ENCODE peak calls at places on chromosomes 12 and 14, in seven cellular contexts. One of them, this sample, is unnamed.

GRCh38 chr12:119410396-119410795 is 75.9 kb downstream of the CCDC60 start:
- DNase-seq in dorsolateral prefrontal cortex: no peak
- DNase-seq in GM10248: no peak
- DNase-seq in B cell: no peak
- DNase-seq in cardiac muscle cell: peak
- DNase-seq in tibial artery: no peak
- DNase-seq in PC-9: no peak
- DNase-seq in this sample: no peak

GRCh38 chr14:24233538-24233866 is 773 bp downstream of the GMPR2 start:
- DNase-seq in dorsolateral prefrontal cortex: no peak
- DNase-seq in GM10248: no peak
- DNase-seq in B cell: no peak
- DNase-seq in cardiac muscle cell: no peak
- DNase-seq in tibial artery: peak
- DNase-seq in PC-9: no peak
- DNase-seq in this sample: no peak

GRCh38 chr14:48429512-48429911 is 754.1 kb upstream of the MDGA2 start:
- DNase-seq in dorsolateral prefrontal cortex: no peak
- DNase-seq in GM10248: no peak
- DNase-seq in B cell: no peak
- DNase-seq in cardiac muscle cell: no peak
- DNase-seq in tibial artery: no peak
- DNase-seq in PC-9: no peak
- DNase-seq in this sample: no peak

GRCh38 chr14:100668352-100668751 is 58.3 kb upstream of the DLK1 start:
- DNase-seq in dorsolateral prefrontal cortex: no peak
- DNase-seq in GM10248: no peak
- DNase-seq in B cell: no peak
- DNase-seq in cardiac muscle cell: no peak
- DNase-seq in tibial artery: no peak
- DNase-seq in PC-9: no peak
- DNase-seq in this sample: no peak

GRCh38 chr14:64556526-64556925 is 6.8 kb downstream of the PPP1R36 start:
- DNase-seq in dorsolateral prefrontal cortex: no peak
- DNase-seq in GM10248: no peak
- DNase-seq in B cell: no peak
- DNase-seq in cardiac muscle cell: no peak
- DNase-seq in tibial artery: no peak
- DNase-seq in PC-9: peak
- DNase-seq in this sample: no peak

GRCh38 chr12:2277492-2278153 is 224.8 kb downstream of the CACNA1C start:
- DNase-seq in dorsolateral prefrontal cortex: no peak
- DNase-seq in GM10248: no peak
- DNase-seq in B cell: no peak
- DNase-seq in cardiac muscle cell: no peak
- DNase-seq in tibial artery: peak
- DNase-seq in PC-9: no peak
- DNase-seq in this sample: no peak

GRCh38 chr12:107091989-107092641 is 1.2 kb downstream of the CRY1 start:
- DNase-seq in dorsolateral prefrontal cortex: no peak
- DNase-seq in GM10248: peak
- DNase-seq in B cell: peak
- DNase-seq in cardiac muscle cell: peak
- DNase-seq in tibial artery: no peak
- DNase-seq in PC-9: peak
- DNase-seq in this sample: no peak

GRCh38 chr12:111767362-111768158 is 827 bp downstream of the ALDH2 start:
- DNase-seq in dorsolateral prefrontal cortex: no peak
- DNase-seq in GM10248: no peak
- DNase-seq in B cell: no peak
- DNase-seq in cardiac muscle cell: peak
- DNase-seq in tibial artery: no peak
- DNase-seq in PC-9: no peak
- DNase-seq in this sample: no peak

GRCh38 chr12:56781726-56782125 is 18.6 kb downstream of the HSD17B6 start:
- DNase-seq in dorsolateral prefrontal cortex: no peak
- DNase-seq in GM10248: no peak
- DNase-seq in B cell: no peak
- DNase-seq in cardiac muscle cell: no peak
- DNase-seq in tibial artery: no peak
- DNase-seq in PC-9: no peak
- DNase-seq in this sample: no peak

GRCh38 chr14:64937176-64937820 is 5.2 kb downstream of the GPX2 start:
- DNase-seq in dorsolateral prefrontal cortex: no peak
- DNase-seq in GM10248: no peak
- DNase-seq in B cell: no peak
- DNase-seq in cardiac muscle cell: no peak
- DNase-seq in tibial artery: no peak
- DNase-seq in PC-9: no peak
- DNase-seq in this sample: no peak

GRCh38 chr14:65213316-65213715 is 111.0 kb upstream of the MAX start:
- DNase-seq in dorsolateral prefrontal cortex: no peak
- DNase-seq in GM10248: no peak
- DNase-seq in B cell: no peak
- DNase-seq in cardiac muscle cell: no peak
- DNase-seq in tibial artery: no peak
- DNase-seq in PC-9: no peak
- DNase-seq in this sample: no peak

GRCh38 chr12:96034631-96035282 is 630 bp downstream of the LTA4H start:
- DNase-seq in dorsolateral prefrontal cortex: no peak
- DNase-seq in GM10248: no peak
- DNase-seq in B cell: no peak
- DNase-seq in cardiac muscle cell: peak
- DNase-seq in tibial artery: no peak
- DNase-seq in PC-9: no peak
- DNase-seq in this sample: no peak

GRCh38 chr12:4978737-4979136 is 64.9 kb upstream of the KCNA5 start:
- DNase-seq in dorsolateral prefrontal cortex: no peak
- DNase-seq in GM10248: no peak
- DNase-seq in B cell: no peak
- DNase-seq in cardiac muscle cell: no peak
- DNase-seq in tibial artery: no peak
- DNase-seq in PC-9: no peak
- DNase-seq in this sample: no peak

GRCh38 chr12:62772556-62772955 is 162.4 kb downstream of the PPM1H start:
- DNase-seq in dorsolateral prefrontal cortex: no peak
- DNase-seq in GM10248: no peak
- DNase-seq in B cell: no peak
- DNase-seq in cardiac muscle cell: no peak
- DNase-seq in tibial artery: no peak
- DNase-seq in PC-9: no peak
- DNase-seq in this sample: no peak

GRCh38 chr14:53412819-53413664 is 259.9 kb upstream of the DDHD1 start:
- DNase-seq in dorsolateral prefrontal cortex: no peak
- DNase-seq in GM10248: no peak
- DNase-seq in B cell: no peak
- DNase-seq in cardiac muscle cell: peak
- DNase-seq in tibial artery: no peak
- DNase-seq in PC-9: no peak
- DNase-seq in this sample: no peak

GRCh38 chr12:96247567-96247962 is 53.4 kb downstream of the ELK3 start:
- DNase-seq in dorsolateral prefrontal cortex: no peak
- DNase-seq in GM10248: no peak
- DNase-seq in B cell: no peak
- DNase-seq in cardiac muscle cell: no peak
- DNase-seq in tibial artery: no peak
- DNase-seq in PC-9: no peak
- DNase-seq in this sample: no peak

GRCh38 chr12:21818627-21819026 is 44.1 kb upstream of the KCNJ8 start:
- DNase-seq in dorsolateral prefrontal cortex: no peak
- DNase-seq in GM10248: no peak
- DNase-seq in B cell: no peak
- DNase-seq in cardiac muscle cell: no peak
- DNase-seq in tibial artery: no peak
- DNase-seq in PC-9: no peak
- DNase-seq in this sample: no peak

GRCh38 chr12:727321-727720 is 25.1 kb upstream of the WNK1 start:
- DNase-seq in dorsolateral prefrontal cortex: no peak
- DNase-seq in GM10248: no peak
- DNase-seq in B cell: no peak
- DNase-seq in cardiac muscle cell: no peak
- DNase-seq in tibial artery: no peak
- DNase-seq in PC-9: no peak
- DNase-seq in this sample: no peak

GRCh38 chr12:21831671-21832357 is 57.3 kb upstream of the KCNJ8 start:
- DNase-seq in dorsolateral prefrontal cortex: no peak
- DNase-seq in GM10248: no peak
- DNase-seq in B cell: no peak
- DNase-seq in cardiac muscle cell: no peak
- DNase-seq in tibial artery: peak
- DNase-seq in PC-9: no peak
- DNase-seq in this sample: no peak

GRCh38 chr12:46153267-46153872 is 115.5 kb downstream of the SLC38A1 start:
- DNase-seq in dorsolateral prefrontal cortex: no peak
- DNase-seq in GM10248: peak
- DNase-seq in B cell: peak
- DNase-seq in cardiac muscle cell: peak
- DNase-seq in tibial artery: no peak
- DNase-seq in PC-9: peak
- DNase-seq in this sample: no peak

GRCh38 chr14:68195126-68195525 is 375.5 kb downstream of the RAD51B start:
- DNase-seq in dorsolateral prefrontal cortex: no peak
- DNase-seq in GM10248: no peak
- DNase-seq in B cell: no peak
- DNase-seq in cardiac muscle cell: no peak
- DNase-seq in tibial artery: no peak
- DNase-seq in PC-9: no peak
- DNase-seq in this sample: no peak

GRCh38 chr14:64762044-64763034 is 58.1 kb downstream of the PLEKHG3 start:
- DNase-seq in dorsolateral prefrontal cortex: peak
- DNase-seq in GM10248: no peak
- DNase-seq in B cell: no peak
- DNase-seq in cardiac muscle cell: peak
- DNase-seq in tibial artery: peak
- DNase-seq in PC-9: peak
- DNase-seq in this sample: peak

GRCh38 chr12:2651061-2651965 is 143.5 kb upstream of the FKBP4 start:
- DNase-seq in dorsolateral prefrontal cortex: no peak
- DNase-seq in GM10248: no peak
- DNase-seq in B cell: no peak
- DNase-seq in cardiac muscle cell: no peak
- DNase-seq in tibial artery: no peak
- DNase-seq in PC-9: no peak
- DNase-seq in this sample: no peak

GRCh38 chr14:36773136-36773540 is 111.5 kb downstream of the PAX9 start:
- DNase-seq in dorsolateral prefrontal cortex: no peak
- DNase-seq in GM10248: no peak
- DNase-seq in B cell: no peak
- DNase-seq in cardiac muscle cell: no peak
- DNase-seq in tibial artery: no peak
- DNase-seq in PC-9: peak
- DNase-seq in this sample: no peak
- TF ChIP-seq CTCF in dorsolateral prefrontal cortex: peak
- TF ChIP-seq CTCF in GM10248: no peak
- TF ChIP-seq CTCF in B cell: no peak
- TF ChIP-seq CTCF in cardiac muscle cell: no peak
- TF ChIP-seq CTCF in tibial artery: no peak
- TF ChIP-seq CTCF in PC-9: peak
- TF ChIP-seq CTCF in this sample: no peak

DNA sequence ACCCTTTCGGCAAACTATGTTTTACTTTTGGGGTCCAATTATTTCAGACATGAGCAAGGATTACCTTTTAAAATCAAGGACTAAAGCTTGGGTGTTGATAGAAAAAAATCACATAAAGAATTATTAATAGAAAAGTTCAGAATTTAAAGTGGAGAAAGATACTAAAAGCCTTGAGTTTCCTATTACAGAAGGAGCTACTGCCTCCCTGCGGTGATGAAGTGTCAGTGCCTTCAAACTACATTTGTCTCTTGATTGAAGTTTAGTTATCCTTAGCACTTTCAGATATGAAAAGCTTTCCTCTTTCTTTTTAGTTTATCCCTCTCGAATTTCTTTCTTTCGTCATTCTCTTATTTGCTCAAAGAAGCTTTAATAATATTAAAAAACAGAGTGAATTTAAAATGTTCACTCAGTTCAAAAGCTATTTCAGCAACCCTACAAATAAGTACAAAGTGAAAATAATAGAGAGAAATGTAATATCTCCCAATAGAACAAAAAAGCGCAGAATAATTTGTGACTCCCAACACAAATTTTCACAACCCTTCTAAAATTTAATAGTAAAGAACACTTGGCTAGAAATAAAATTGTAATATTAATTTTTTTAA is 87.6 kb downstream of the SEC23A start:
- DNase-seq in dorsolateral prefrontal cortex: peak
- DNase-seq in GM10248: peak
- DNase-seq in B cell: peak
- DNase-seq in cardiac muscle cell: peak
- DNase-seq in tibial artery: no peak
- DNase-seq in PC-9: peak
- DNase-seq in this sample: no peak
- TF ChIP-seq CTCF in dorsolateral prefrontal cortex: peak
- TF ChIP-seq CTCF in GM10248: peak
- TF ChIP-seq CTCF in B cell: peak
- TF ChIP-seq CTCF in cardiac muscle cell: peak
- TF ChIP-seq CTCF in tibial artery: peak
- TF ChIP-seq CTCF in PC-9: peak
- TF ChIP-seq CTCF in this sample: peak

DNA sequence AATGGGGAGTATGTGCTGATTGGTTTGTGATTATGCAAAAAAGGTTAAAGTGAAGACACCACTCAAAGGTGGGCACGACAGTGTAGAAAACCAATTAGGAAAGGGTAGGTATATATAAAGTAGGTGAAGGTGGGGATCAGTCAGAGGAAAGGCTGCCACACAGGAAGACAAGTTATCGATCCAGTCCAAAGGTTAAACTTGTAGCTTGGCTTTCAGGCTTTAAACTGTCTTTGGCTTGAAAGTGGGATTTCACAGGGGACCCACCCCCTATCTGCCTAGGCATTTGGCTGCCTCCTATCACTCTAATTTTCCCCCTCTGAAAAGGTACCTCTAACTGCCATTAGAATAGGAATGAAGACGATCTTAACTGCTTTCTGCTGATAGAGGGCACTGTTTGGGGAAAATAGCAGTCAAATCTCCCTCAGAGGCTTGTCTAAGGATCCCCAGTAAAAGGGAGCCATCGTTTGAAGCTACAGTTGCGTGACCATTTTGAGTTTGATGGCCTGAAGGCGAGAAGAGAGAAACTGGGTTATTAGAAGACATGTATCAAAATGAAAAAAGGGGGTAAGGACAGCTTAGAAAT is 250.2 kb downstream of the GPHN start:
- DNase-seq in dorsolateral prefrontal cortex: no peak
- DNase-seq in GM10248: no peak
- DNase-seq in B cell: no peak
- DNase-seq in cardiac muscle cell: no peak
- DNase-seq in tibial artery: no peak
- DNase-seq in PC-9: no peak
- DNase-seq in this sample: no peak
- TF ChIP-seq CTCF in dorsolateral prefrontal cortex: no peak
- TF ChIP-seq CTCF in GM10248: no peak
- TF ChIP-seq CTCF in B cell: no peak
- TF ChIP-seq CTCF in cardiac muscle cell: no peak
- TF ChIP-seq CTCF in tibial artery: no peak
- TF ChIP-seq CTCF in PC-9: peak
- TF ChIP-seq CTCF in this sample: no peak

DNA sequence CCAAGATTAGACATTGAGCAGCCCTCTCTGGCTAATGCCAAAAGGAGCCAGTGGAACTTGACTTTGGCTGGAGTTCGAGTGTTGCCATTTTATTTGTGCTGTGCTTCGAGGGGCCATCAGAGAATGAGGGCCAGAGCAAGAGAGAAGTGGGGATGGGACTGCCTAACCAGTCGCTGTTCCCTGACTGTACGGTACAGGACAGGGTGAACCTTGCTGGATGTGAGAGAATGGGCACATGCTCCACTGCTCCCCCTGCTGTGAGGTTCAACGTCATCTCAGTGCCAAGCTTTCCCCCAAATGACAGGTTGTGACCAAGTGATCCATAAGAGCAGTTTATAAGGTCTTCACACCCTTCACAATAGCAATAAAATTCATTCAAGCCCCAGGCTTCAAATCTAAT is 55.1 kb upstream of the BCL11B start:
- DNase-seq in dorsolateral prefrontal cortex: no peak
- DNase-seq in GM10248: peak
- DNase-seq in B cell: no peak
- DNase-seq in cardiac muscle cell: no peak
- DNase-seq in tibial artery: no peak
- DNase-seq in PC-9: no peak
- DNase-seq in this sample: no peak
- TF ChIP-seq CTCF in dorsolateral prefrontal cortex: no peak
- TF ChIP-seq CTCF in GM10248: no peak
- TF ChIP-seq CTCF in B cell: no peak
- TF ChIP-seq CTCF in cardiac muscle cell: peak
- TF ChIP-seq CTCF in tibial artery: no peak
- TF ChIP-seq CTCF in PC-9: no peak
- TF ChIP-seq CTCF in this sample: no peak

This sample was measured in D721Med.